ENCODE peak calls at places on chromosomes 2 and 18, in eight cellular contexts. B is OCI-LY7, V is DND-41, P is cardiac fibroblast, U is A549, T is suprapubic skin, L is dorsolateral prefrontal cortex, Q is kidney. G is an unnamed sample.

GRCh38 chr18:55398858-55399257 is 189.1 kb downstream of the TCF4 start:
- DNase-seq in V (no peak), B (no peak), T (no peak), Q (no peak), P (no peak), U (no peak), L (no peak), G (no peak)

GRCh38 chr2:109256921-109257320 is 127.9 kb downstream of the SH3RF3 start:
- DNase-seq in U (no peak), B (no peak), L (no peak), Q (no peak), P (peak), V (no peak), T (no peak), G (no peak)

GRCh38 chr2:241944821-241945220 is 75.3 kb downstream of the RTP5 start:
- DNase-seq in L (no peak), U (no peak), P (no peak), T (peak), V (no peak), B (no peak), Q (no peak), G (no peak)

GRCh38 chr18:47283476-47283875 is 32.0 kb upstream of the SKOR2 start:
- DNase-seq in P (peak), U (peak), Q (no peak), V (no peak), T (no peak), B (peak), L (no peak), G (peak)

GRCh38 chr2:10761591-10761990 is 40.2 kb downstream of the ATP6V1C2 start:
- DNase-seq in B (no peak), L (no peak), T (no peak), U (no peak), Q (peak), V (no peak), P (no peak), G (no peak)

GRCh38 chr18:31721596-31721995 is 37.2 kb upstream of the B4GALT6 start:
- DNase-seq in U (no peak), T (no peak), V (no peak), Q (no peak), P (peak), B (no peak), L (no peak), G (peak)

GRCh38 chr2:212712991-212713390 is 174.4 kb upstream of the ERBB4 start:
- DNase-seq in Q (no peak), V (no peak), L (no peak), P (no peak), B (no peak), U (no peak), T (no peak), G (peak)

GRCh38 chr2:175256806-175257585 is 75.5 kb upstream of the ATP5MC3 start:
- DNase-seq in L (no peak), T (no peak), P (no peak), B (no peak), U (no peak), Q (peak), V (no peak), G (no peak)

GRCh38 chr18:65754121-65754520 is 3.3 kb downstream of the CDH7 start:
- DNase-seq in L (no peak), P (no peak), V (no peak), Q (no peak), U (no peak), T (no peak), B (no peak), G (no peak)

GRCh38 chr2:106882658-106883057 is 3.3 kb downstream of the ST6GAL2 start:
- DNase-seq in V (no peak), U (peak), Q (no peak), B (no peak), P (peak), L (no peak), T (no peak), G (no peak)

GRCh38 chr18:8816233-8816632 is 110.9 kb downstream of the MTCL1 start:
- DNase-seq in P (no peak), V (no peak), B (no peak), T (no peak), L (no peak), Q (no peak), U (no peak), G (no peak)

GRCh38 chr2:177164131-177164530 is 48.5 kb upstream of the HNRNPA3 start:
- DNase-seq in T (no peak), U (no peak), B (no peak), P (no peak), V (no peak), L (no peak), Q (no peak), G (no peak)

GRCh38 chr2:234076451-234076850 is 25.9 kb downstream of the SPP2 start:
- DNase-seq in Q (no peak), T (no peak), B (no peak), P (no peak), L (no peak), U (no peak), V (no peak), G (no peak)

GRCh38 chr2:72154386-72154785 is 6.7 kb upstream of the CYP26B1 start:
- DNase-seq in B (no peak), V (no peak), T (no peak), P (no peak), Q (peak), L (no peak), U (no peak), G (no peak)

GRCh38 chr2:39504790-39505335 is 67.8 kb upstream of the MAP4K3 start:
- DNase-seq in P (peak), L (no peak), Q (no peak), V (no peak), U (peak), T (no peak), B (no peak), G (peak)

GRCh38 chr2:172931256-172931894 is 144.3 kb upstream of the MAP3K20 start:
- DNase-seq in B (no peak), T (no peak), V (no peak), Q (no peak), U (peak), L (no peak), P (peak), G (peak)

GRCh38 chr2:54949431-54949830 is 100.8 kb downstream of the RTN4 start:
- DNase-seq in B (no peak), P (no peak), T (no peak), U (no peak), V (no peak), Q (no peak), L (no peak), G (no peak)

GRCh38 chr18:54247488-54248175 is 21.7 kb upstream of the POLI start:
- DNase-seq in B (peak), L (no peak), Q (no peak), P (no peak), T (no peak), U (no peak), V (no peak), G (peak)

GRCh38 chr2:20555954-20556353 is 94.9 kb downstream of the HS1BP3 start:
- DNase-seq in T (no peak), V (no peak), U (no peak), B (no peak), L (no peak), P (no peak), Q (no peak), G (no peak)

GRCh38 chr2:8125741-8126691 is 555.8 kb upstream of the ID2 start:
- DNase-seq in B (no peak), L (no peak), T (no peak), U (no peak), P (peak), V (no peak), Q (no peak), G (no peak)

GRCh38 chr2:195202163-195202845 is 454.7 kb upstream of the SLC39A10 start:
- DNase-seq in Q (no peak), L (no peak), P (no peak), U (no peak), B (no peak), V (peak), T (no peak), G (peak)

GRCh38 chr2:176817061-176817565 is 395.5 kb upstream of the HNRNPA3 start:
- DNase-seq in P (no peak), Q (no peak), V (no peak), B (peak), U (peak), L (peak), T (no peak), G (no peak)

GRCh38 chr2:71254078-71254477 is 27.2 kb upstream of the PAIP2B start:
- DNase-seq in P (no peak), T (no peak), Q (no peak), U (no peak), B (no peak), V (no peak), L (no peak), G (no peak)

GRCh38 chr18:42814184-42814583 is 301.3 kb downstream of the RIT2 start:
- DNase-seq in T (no peak), B (no peak), V (no peak), L (no peak), P (no peak), Q (no peak), U (no peak), G (no peak)

GRCh38 chr2:30262716-30263309 is 31.5 kb downstream of the LBH start:
- DNase-seq in U (no peak), P (no peak), T (no peak), B (no peak), Q (peak), L (no peak), V (no peak), G (no peak)

GRCh38 chr2:201344663-201345366 is 12.3 kb downstream of the FLACC1 start:
- DNase-seq in B (peak), L (no peak), P (no peak), Q (no peak), V (no peak), U (peak), T (no peak), G (peak)

GRCh38 chr2:201839727-201840126 is 33.4 kb downstream of the CDK15 start:
- DNase-seq in B (no peak), V (no peak), T (no peak), Q (no peak), L (no peak), U (no peak), P (no peak), G (no peak)

GRCh38 chr18:26119246-26119645 is 14.4 kb upstream of the PSMA8 start:
- DNase-seq in B (no peak), U (no peak), T (no peak), Q (no peak), P (no peak), L (no peak), V (no peak), G (no peak)

GRCh38 chr2:135773319-135773718 is 31.7 kb downstream of the UBXN4 start:
- DNase-seq in U (no peak), V (no peak), L (no peak), T (no peak), Q (no peak), B (no peak), P (no peak), G (no peak)

GRCh38 chr2:28164280-28164801 is 228.3 kb upstream of the FOSL2 start:
- DNase-seq in U (no peak), T (no peak), P (peak), L (no peak), Q (peak), V (no peak), B (no peak), G (no peak)

DNA sequence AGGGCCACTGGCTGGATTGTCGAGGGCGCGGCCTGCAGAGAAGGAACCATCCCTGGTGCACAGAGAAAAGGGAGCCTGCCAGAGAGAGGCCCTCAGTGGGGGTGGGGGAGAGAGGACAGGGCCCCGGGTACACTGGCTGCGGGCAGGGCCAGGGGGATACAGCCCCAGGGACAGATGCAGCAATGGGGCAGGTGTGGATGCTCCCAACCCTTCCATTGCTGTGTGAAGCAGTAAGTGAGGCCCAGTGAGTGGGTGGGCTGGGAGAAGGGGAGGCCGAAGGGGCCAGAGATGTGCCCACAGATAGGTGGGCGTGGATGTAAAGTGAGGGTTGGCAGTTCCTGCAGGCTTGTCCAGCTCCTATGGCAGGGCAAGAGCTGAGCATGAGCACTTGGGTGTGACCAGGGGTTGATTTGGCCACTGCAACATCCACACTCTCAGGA is 7.4 kb downstream of the AGXT start:
- DNase-seq in P (no peak), V (no peak), Q (peak), B (no peak), U (no peak), L (no peak), T (no peak), G (no peak)
- TF ChIP-seq CTCF in P (no peak), V (no peak), Q (no peak), B (no peak), U (no peak), L (no peak), T (no peak), G (no peak)

GRCh38 chr2:38097611-38098350 is 21.8 kb upstream of the CYP1B1 start:
- DNase-seq in L (no peak), Q (no peak), P (peak), U (no peak), T (no peak), V (no peak), B (no peak), G (peak)
- H3K4me3 ChIP-seq in L (peak), Q (no peak), P (peak), U (no peak), T (peak), V (no peak), B (no peak), G (no peak)

GRCh38 chr2:174049895-174050294 is 84.7 kb upstream of the SP3 start:
- DNase-seq in L (no peak), B (no peak), Q (no peak), P (no peak), V (no peak), T (no peak), U (no peak), G (no peak)

GRCh38 chr2:174047746-174048145 is 82.6 kb upstream of the SP3 start:
- DNase-seq in T (no peak), Q (no peak), P (no peak), L (no peak), B (no peak), U (no peak), V (no peak), G (no peak)

GRCh38 chr2:174046172-174046571 is 81.0 kb upstream of the SP3 start:
- DNase-seq in U (no peak), B (no peak), L (no peak), Q (no peak), V (no peak), P (no peak), T (no peak), G (no peak)

GRCh38 chr2:174051039-174051438 is 85.9 kb upstream of the SP3 start:
- DNase-seq in V (no peak), L (no peak), P (no peak), B (no peak), T (no peak), U (peak), Q (no peak), G (no peak)

GRCh38 chr2:174048238-174048637 is 83.1 kb upstream of the SP3 start:
- DNase-seq in V (no peak), B (no peak), L (no peak), U (no peak), P (no peak), Q (no peak), T (no peak), G (no peak)
- TF ChIP-seq CTCF in V (no peak), B (peak), L (no peak), U (no peak), P (no peak), Q (peak), T (no peak), G (no peak)

GRCh38 chr2:36369711-36370110 is 14.1 kb downstream of the CRIM1 start:
- DNase-seq in P (no peak), B (no peak), L (no peak), U (no peak), V (no peak), Q (no peak), T (no peak), G (no peak)

GRCh38 chr2:36369163-36369562 is 13.6 kb downstream of the CRIM1 start:
- DNase-seq in P (no peak), V (no peak), Q (no peak), T (no peak), U (no peak), B (no peak), L (no peak), G (no peak)

GRCh38 chr2:36367497-36368353 is 12.1 kb downstream of the CRIM1 start:
- DNase-seq in P (peak), U (peak), L (no peak), V (no peak), Q (no peak), T (no peak), B (no peak), G (peak)

GRCh38 chr2:36368438-36368837 is 12.9 kb downstream of the CRIM1 start:
- DNase-seq in P (no peak), Q (no peak), V (no peak), L (no peak), T (no peak), B (no peak), U (no peak), G (no peak)

DNA sequence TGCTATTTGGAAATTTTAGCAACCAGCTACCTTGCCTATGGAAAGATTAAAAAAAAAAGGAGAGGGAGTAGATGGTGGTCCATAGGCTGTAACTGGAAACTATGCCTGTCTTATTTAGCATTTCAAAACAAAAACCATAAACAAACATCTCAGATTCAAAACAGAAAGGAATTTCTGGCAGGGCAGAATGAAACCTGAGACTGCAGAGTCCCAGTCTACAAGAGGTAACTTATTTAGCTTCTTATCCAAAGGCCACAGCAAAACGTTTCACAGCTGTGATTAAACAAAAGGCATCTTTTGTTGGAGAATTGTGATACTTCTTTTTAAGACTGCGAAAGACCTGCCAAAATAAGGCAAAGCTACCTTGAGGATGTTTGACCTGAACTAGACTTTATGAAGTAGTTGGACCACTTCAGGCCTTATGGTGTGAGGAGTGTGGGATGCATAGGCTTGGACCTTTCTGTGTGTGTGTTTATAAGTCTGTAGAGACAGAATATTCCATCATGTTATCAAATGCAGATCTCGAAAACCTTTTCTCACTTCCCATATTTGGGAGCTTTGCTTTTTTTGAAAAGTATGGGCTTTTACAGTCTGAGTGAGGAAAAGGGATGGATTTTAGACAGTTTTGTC is 11.0 kb downstream of the CRIM1 start:
- DNase-seq in V (no peak), B (no peak), T (no peak), P (peak), Q (no peak), U (no peak), L (no peak), G (no peak)
- H3K4me3 ChIP-seq in V (no peak), B (no peak), T (no peak), P (no peak), Q (no peak), U (peak), L (no peak), G (no peak)

DNA sequence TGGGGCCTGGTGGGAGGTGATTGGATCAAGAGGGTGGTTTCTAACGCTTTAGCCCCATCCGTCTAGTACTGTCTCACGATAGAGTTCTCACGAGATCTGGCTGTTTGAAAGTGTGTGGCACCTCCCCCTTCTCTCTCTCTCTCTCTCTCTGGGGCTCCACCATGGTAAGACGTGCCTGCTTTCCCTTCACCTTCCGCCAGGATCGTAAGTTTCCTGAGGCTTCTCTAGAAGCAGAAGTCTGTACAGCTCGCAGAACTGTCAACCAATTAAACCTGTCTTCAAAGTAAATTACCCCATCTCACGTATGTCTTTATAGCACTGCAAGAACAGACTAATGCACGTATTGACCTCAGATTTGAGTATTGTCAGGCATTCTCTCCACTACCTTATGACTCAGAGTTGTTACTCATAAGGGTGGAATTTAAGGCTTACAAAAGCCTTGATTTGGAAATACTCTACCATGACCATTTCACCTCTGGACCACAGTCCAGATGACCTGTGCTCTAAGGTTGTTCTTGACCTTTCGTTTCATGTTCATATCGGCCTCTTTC is 99.5 kb upstream of the AGAP1 start:
- DNase-seq in P (peak), Q (no peak), B (no peak), V (no peak), L (no peak), T (no peak), U (peak), G (peak)
- TF ChIP-seq CTCF in P (no peak), Q (no peak), B (no peak), V (no peak), L (no peak), T (no peak), U (no peak), G (no peak)

G was measured in epithelial cell of esophagus.